ENCODE peak calls at places on chromosome 17, in seven cellular contexts. One of them, this sample, is unnamed.

GRCh38 chr17:72422204-72422504 is 301.3 kb downstream of the SOX9 start:
- DNase-seq in stimulated activated CD8-positive, alpha-beta memory T cell treated with anti-CD3 and anti-CD28 coated beads, Interleukin-7, amount 100 ng/mL, for 1 hour: no peak
- DNase-seq in stimulated activated CD4-positive, alpha-beta T cell treated with anti-CD3 and anti-CD28 coated beads, Interleukin-1b, Interleukin-23, amount 100 ng/mL, for 4 hours: no peak
- DNase-seq in CD8-positive, alpha-beta memory T cell: no peak
- DNase-seq in ovary: no peak
- DNase-seq in T-helper 9 cell: no peak
- DNase-seq in H4: no peak
- DNase-seq in this sample: no peak

GRCh38 chr17:81059026-81059425 is 24.1 kb downstream of the BAIAP2 start:
- DNase-seq in stimulated activated CD8-positive, alpha-beta memory T cell treated with anti-CD3 and anti-CD28 coated beads, Interleukin-7, amount 100 ng/mL, for 1 hour: no peak
- DNase-seq in T-helper 9 cell: no peak
- DNase-seq in H4: no peak
- DNase-seq in stimulated activated CD4-positive, alpha-beta T cell treated with anti-CD3 and anti-CD28 coated beads, Interleukin-1b, Interleukin-23, amount 100 ng/mL, for 4 hours: no peak
- DNase-seq in CD8-positive, alpha-beta memory T cell: no peak
- DNase-seq in ovary: no peak
- DNase-seq in this sample: no peak

GRCh38 chr17:38869647-38870258 is at the start of gene LASP1:
- DNase-seq in stimulated activated CD4-positive, alpha-beta T cell treated with anti-CD3 and anti-CD28 coated beads, Interleukin-1b, Interleukin-23, amount 100 ng/mL, for 4 hours: peak; percentile 71
- DNase-seq in ovary: peak; percentile 92
- DNase-seq in T-helper 9 cell: peak; percentile 74
- DNase-seq in CD8-positive, alpha-beta memory T cell: peak; percentile 93
- DNase-seq in stimulated activated CD8-positive, alpha-beta memory T cell treated with anti-CD3 and anti-CD28 coated beads, Interleukin-7, amount 100 ng/mL, for 1 hour: peak; percentile 75
- DNase-seq in H4: peak; percentile 73
- DNase-seq in this sample: peak; percentile 91

GRCh38 chr17:66737524-66737923 is 97.4 kb upstream of the CACNG5 start:
- DNase-seq in T-helper 9 cell: no peak
- DNase-seq in H4: no peak
- DNase-seq in stimulated activated CD4-positive, alpha-beta T cell treated with anti-CD3 and anti-CD28 coated beads, Interleukin-1b, Interleukin-23, amount 100 ng/mL, for 4 hours: no peak
- DNase-seq in CD8-positive, alpha-beta memory T cell: no peak
- DNase-seq in stimulated activated CD8-positive, alpha-beta memory T cell treated with anti-CD3 and anti-CD28 coated beads, Interleukin-7, amount 100 ng/mL, for 1 hour: no peak
- DNase-seq in ovary: peak; percentile 41
- DNase-seq in this sample: peak; percentile 46

GRCh38 chr17:6666077-6666521 is 14.5 kb downstream of the C17orf100 start:
- DNase-seq in H4: peak; percentile 72
- DNase-seq in stimulated activated CD8-positive, alpha-beta memory T cell treated with anti-CD3 and anti-CD28 coated beads, Interleukin-7, amount 100 ng/mL, for 1 hour: no peak
- DNase-seq in CD8-positive, alpha-beta memory T cell: no peak
- DNase-seq in ovary: peak; percentile 76
- DNase-seq in T-helper 9 cell: peak; percentile 22
- DNase-seq in stimulated activated CD4-positive, alpha-beta T cell treated with anti-CD3 and anti-CD28 coated beads, Interleukin-1b, Interleukin-23, amount 100 ng/mL, for 4 hours: no peak
- DNase-seq in this sample: peak; percentile 67

GRCh38 chr17:4672055-4672630 is 30.7 kb upstream of the ALOX15 start:
- DNase-seq in stimulated activated CD8-positive, alpha-beta memory T cell treated with anti-CD3 and anti-CD28 coated beads, Interleukin-7, amount 100 ng/mL, for 1 hour: no peak
- DNase-seq in CD8-positive, alpha-beta memory T cell: no peak
- DNase-seq in ovary: no peak
- DNase-seq in stimulated activated CD4-positive, alpha-beta T cell treated with anti-CD3 and anti-CD28 coated beads, Interleukin-1b, Interleukin-23, amount 100 ng/mL, for 4 hours: no peak
- DNase-seq in T-helper 9 cell: no peak
- DNase-seq in H4: no peak
- DNase-seq in this sample: no peak

GRCh38 chr17:17141860-17142552 is 64.1 kb downstream of the PLD6 start:
- DNase-seq in T-helper 9 cell: peak; percentile 39
- DNase-seq in CD8-positive, alpha-beta memory T cell: peak; percentile 57
- DNase-seq in H4: no peak
- DNase-seq in ovary: peak; percentile 76
- DNase-seq in stimulated activated CD8-positive, alpha-beta memory T cell treated with anti-CD3 and anti-CD28 coated beads, Interleukin-7, amount 100 ng/mL, for 1 hour: no peak
- DNase-seq in stimulated activated CD4-positive, alpha-beta T cell treated with anti-CD3 and anti-CD28 coated beads, Interleukin-1b, Interleukin-23, amount 100 ng/mL, for 4 hours: peak; percentile 28
- DNase-seq in this sample: peak; percentile 78

GRCh38 chr17:40938981-40939380 is 1.5 kb upstream of the KRT23 start:
- DNase-seq in stimulated activated CD8-positive, alpha-beta memory T cell treated with anti-CD3 and anti-CD28 coated beads, Interleukin-7, amount 100 ng/mL, for 1 hour: no peak
- DNase-seq in ovary: no peak
- DNase-seq in CD8-positive, alpha-beta memory T cell: no peak
- DNase-seq in stimulated activated CD4-positive, alpha-beta T cell treated with anti-CD3 and anti-CD28 coated beads, Interleukin-1b, Interleukin-23, amount 100 ng/mL, for 4 hours: no peak
- DNase-seq in H4: no peak
- DNase-seq in T-helper 9 cell: no peak
- DNase-seq in this sample: no peak

GRCh38 chr17:42846594-42847280 is 2.4 kb downstream of the AOC2 start:
- DNase-seq in ovary: no peak
- DNase-seq in T-helper 9 cell: no peak
- DNase-seq in stimulated activated CD8-positive, alpha-beta memory T cell treated with anti-CD3 and anti-CD28 coated beads, Interleukin-7, amount 100 ng/mL, for 1 hour: no peak
- DNase-seq in stimulated activated CD4-positive, alpha-beta T cell treated with anti-CD3 and anti-CD28 coated beads, Interleukin-1b, Interleukin-23, amount 100 ng/mL, for 4 hours: no peak
- DNase-seq in CD8-positive, alpha-beta memory T cell: no peak
- DNase-seq in H4: no peak
- DNase-seq in this sample: no peak

GRCh38 chr17:6639651-6640535 is 618 bp downstream of the KIAA0753 start:
- DNase-seq in H4: no peak
- DNase-seq in CD8-positive, alpha-beta memory T cell: peak; percentile 51
- DNase-seq in stimulated activated CD8-positive, alpha-beta memory T cell treated with anti-CD3 and anti-CD28 coated beads, Interleukin-7, amount 100 ng/mL, for 1 hour: no peak
- DNase-seq in T-helper 9 cell: peak; percentile 29
- DNase-seq in ovary: peak; percentile 61
- DNase-seq in stimulated activated CD4-positive, alpha-beta T cell treated with anti-CD3 and anti-CD28 coated beads, Interleukin-1b, Interleukin-23, amount 100 ng/mL, for 4 hours: no peak
- DNase-seq in this sample: peak; percentile 87

GRCh38 chr17:59001158-59001814 is 105.4 kb downstream of the TRIM37 start:
- DNase-seq in stimulated activated CD4-positive, alpha-beta T cell treated with anti-CD3 and anti-CD28 coated beads, Interleukin-1b, Interleukin-23, amount 100 ng/mL, for 4 hours: peak; percentile 60
- DNase-seq in ovary: no peak
- DNase-seq in H4: peak; percentile 87
- DNase-seq in T-helper 9 cell: peak; percentile 39
- DNase-seq in CD8-positive, alpha-beta memory T cell: peak; percentile 80
- DNase-seq in stimulated activated CD8-positive, alpha-beta memory T cell treated with anti-CD3 and anti-CD28 coated beads, Interleukin-7, amount 100 ng/mL, for 1 hour: peak; percentile 35
- DNase-seq in this sample: no peak

GRCh38 chr17:42670925-42671657 is 5.7 kb downstream of the PLEKHH3 start:
- DNase-seq in CD8-positive, alpha-beta memory T cell: no peak
- DNase-seq in T-helper 9 cell: no peak
- DNase-seq in stimulated activated CD8-positive, alpha-beta memory T cell treated with anti-CD3 and anti-CD28 coated beads, Interleukin-7, amount 100 ng/mL, for 1 hour: no peak
- DNase-seq in ovary: peak; percentile 31
- DNase-seq in H4: no peak
- DNase-seq in stimulated activated CD4-positive, alpha-beta T cell treated with anti-CD3 and anti-CD28 coated beads, Interleukin-1b, Interleukin-23, amount 100 ng/mL, for 4 hours: no peak
- DNase-seq in this sample: no peak

GRCh38 chr17:20232611-20233010 is 223.5 kb downstream of the SPECC1 start:
- DNase-seq in CD8-positive, alpha-beta memory T cell: no peak
- DNase-seq in H4: no peak
- DNase-seq in T-helper 9 cell: no peak
- DNase-seq in stimulated activated CD4-positive, alpha-beta T cell treated with anti-CD3 and anti-CD28 coated beads, Interleukin-1b, Interleukin-23, amount 100 ng/mL, for 4 hours: no peak
- DNase-seq in ovary: peak; percentile 69
- DNase-seq in stimulated activated CD8-positive, alpha-beta memory T cell treated with anti-CD3 and anti-CD28 coated beads, Interleukin-7, amount 100 ng/mL, for 1 hour: no peak
- DNase-seq in this sample: no peak

GRCh38 chr17:57735707-57736106 is 9.4 kb downstream of the CCDC182 start:
- DNase-seq in stimulated activated CD4-positive, alpha-beta T cell treated with anti-CD3 and anti-CD28 coated beads, Interleukin-1b, Interleukin-23, amount 100 ng/mL, for 4 hours: no peak
- DNase-seq in T-helper 9 cell: no peak
- DNase-seq in stimulated activated CD8-positive, alpha-beta memory T cell treated with anti-CD3 and anti-CD28 coated beads, Interleukin-7, amount 100 ng/mL, for 1 hour: no peak
- DNase-seq in H4: no peak
- DNase-seq in ovary: no peak
- DNase-seq in CD8-positive, alpha-beta memory T cell: no peak
- DNase-seq in this sample: no peak

GRCh38 chr17:67730706-67731105 is 13.0 kb downstream of the NOL11 start:
- DNase-seq in T-helper 9 cell: no peak
- DNase-seq in ovary: no peak
- DNase-seq in CD8-positive, alpha-beta memory T cell: no peak
- DNase-seq in H4: no peak
- DNase-seq in stimulated activated CD8-positive, alpha-beta memory T cell treated with anti-CD3 and anti-CD28 coated beads, Interleukin-7, amount 100 ng/mL, for 1 hour: no peak
- DNase-seq in stimulated activated CD4-positive, alpha-beta T cell treated with anti-CD3 and anti-CD28 coated beads, Interleukin-1b, Interleukin-23, amount 100 ng/mL, for 4 hours: no peak
- DNase-seq in this sample: no peak

GRCh38 chr17:39376434-39376833 is 25.0 kb downstream of the FBXL20 start:
- DNase-seq in CD8-positive, alpha-beta memory T cell: no peak
- DNase-seq in stimulated activated CD4-positive, alpha-beta T cell treated with anti-CD3 and anti-CD28 coated beads, Interleukin-1b, Interleukin-23, amount 100 ng/mL, for 4 hours: no peak
- DNase-seq in T-helper 9 cell: no peak
- DNase-seq in ovary: no peak
- DNase-seq in stimulated activated CD8-positive, alpha-beta memory T cell treated with anti-CD3 and anti-CD28 coated beads, Interleukin-7, amount 100 ng/mL, for 1 hour: no peak
- DNase-seq in H4: no peak
- DNase-seq in this sample: no peak

This sample was measured in left lung.